ENCODE peak calls at places on chromosomes 3 and 15, in ten cellular contexts. One of them, this sample, is unnamed.

GRCh38 chr3:69368129-69368741 is 17.7 kb downstream of the FRMD4B start:
- DNase-seq in neural progenitor cell: no peak
- DNase-seq in foreskin fibroblast: no peak
- DNase-seq in mesothelial cell of epicardium: no peak
- DNase-seq in GM23338: peak
- DNase-seq in OCI-LY7: peak
- DNase-seq in stomach: no peak
- DNase-seq in progenitor cell of endocrine pancreas: no peak
- DNase-seq in testis: no peak
- DNase-seq in tibial nerve: no peak
- DNase-seq in this sample: no peak

GRCh38 chr3:178100881-178101280 is 435.4 kb upstream of the KCNMB2 start:
- DNase-seq in neural progenitor cell: no peak
- DNase-seq in foreskin fibroblast: no peak
- DNase-seq in mesothelial cell of epicardium: no peak
- DNase-seq in GM23338: no peak
- DNase-seq in OCI-LY7: no peak
- DNase-seq in stomach: no peak
- DNase-seq in progenitor cell of endocrine pancreas: no peak
- DNase-seq in testis: no peak
- DNase-seq in tibial nerve: no peak
- DNase-seq in this sample: no peak

GRCh38 chr3:29644261-29644660 is 363.4 kb downstream of the RBMS3 start:
- DNase-seq in neural progenitor cell: no peak
- DNase-seq in foreskin fibroblast: peak
- DNase-seq in mesothelial cell of epicardium: no peak
- DNase-seq in GM23338: no peak
- DNase-seq in OCI-LY7: no peak
- DNase-seq in stomach: no peak
- DNase-seq in progenitor cell of endocrine pancreas: no peak
- DNase-seq in testis: no peak
- DNase-seq in tibial nerve: no peak
- DNase-seq in this sample: no peak

GRCh38 chr3:31178467-31178866 is 284.0 kb upstream of the GADL1 start:
- DNase-seq in neural progenitor cell: no peak
- DNase-seq in foreskin fibroblast: no peak
- DNase-seq in mesothelial cell of epicardium: no peak
- DNase-seq in GM23338: no peak
- DNase-seq in OCI-LY7: no peak
- DNase-seq in stomach: no peak
- DNase-seq in progenitor cell of endocrine pancreas: no peak
- DNase-seq in testis: no peak
- DNase-seq in tibial nerve: no peak
- DNase-seq in this sample: no peak

GRCh38 chr15:48794697-48795134 is 16.2 kb downstream of the CEP152 start:
- DNase-seq in neural progenitor cell: no peak
- DNase-seq in foreskin fibroblast: no peak
- DNase-seq in mesothelial cell of epicardium: no peak
- DNase-seq in GM23338: no peak
- DNase-seq in OCI-LY7: no peak
- DNase-seq in stomach: no peak
- DNase-seq in progenitor cell of endocrine pancreas: no peak
- DNase-seq in testis: no peak
- DNase-seq in tibial nerve: no peak
- DNase-seq in this sample: no peak

GRCh38 chr3:128466840-128467541 is at the start of gene DNAJB8:
- DNase-seq in neural progenitor cell: no peak
- DNase-seq in foreskin fibroblast: no peak
- DNase-seq in mesothelial cell of epicardium: no peak
- DNase-seq in GM23338: no peak
- DNase-seq in OCI-LY7: no peak
- DNase-seq in stomach: no peak
- DNase-seq in progenitor cell of endocrine pancreas: no peak
- DNase-seq in testis: no peak
- DNase-seq in tibial nerve: no peak
- DNase-seq in this sample: no peak

GRCh38 chr15:39404767-39405173 is 176.1 kb upstream of the THBS1 start:
- DNase-seq in neural progenitor cell: no peak
- DNase-seq in foreskin fibroblast: peak
- DNase-seq in mesothelial cell of epicardium: no peak
- DNase-seq in GM23338: no peak
- DNase-seq in OCI-LY7: no peak
- DNase-seq in stomach: no peak
- DNase-seq in progenitor cell of endocrine pancreas: no peak
- DNase-seq in testis: no peak
- DNase-seq in tibial nerve: no peak
- DNase-seq in this sample: no peak

GRCh38 chr15:61556037-61556648 is 327.0 kb upstream of the RORA start:
- DNase-seq in neural progenitor cell: no peak
- DNase-seq in foreskin fibroblast: peak
- DNase-seq in mesothelial cell of epicardium: no peak
- DNase-seq in GM23338: no peak
- DNase-seq in OCI-LY7: no peak
- DNase-seq in stomach: no peak
- DNase-seq in progenitor cell of endocrine pancreas: no peak
- DNase-seq in testis: no peak
- DNase-seq in tibial nerve: no peak
- DNase-seq in this sample: no peak

GRCh38 chr3:71163216-71163918 is 420.2 kb downstream of the FOXP1 start:
- DNase-seq in neural progenitor cell: no peak
- DNase-seq in foreskin fibroblast: peak
- DNase-seq in mesothelial cell of epicardium: no peak
- DNase-seq in GM23338: no peak
- DNase-seq in OCI-LY7: no peak
- DNase-seq in stomach: peak
- DNase-seq in progenitor cell of endocrine pancreas: no peak
- DNase-seq in testis: no peak
- DNase-seq in tibial nerve: no peak
- DNase-seq in this sample: no peak

GRCh38 chr3:24464389-24464788 is 30.3 kb downstream of the THRB start:
- DNase-seq in neural progenitor cell: no peak
- DNase-seq in foreskin fibroblast: no peak
- DNase-seq in mesothelial cell of epicardium: no peak
- DNase-seq in GM23338: no peak
- DNase-seq in OCI-LY7: no peak
- DNase-seq in stomach: no peak
- DNase-seq in progenitor cell of endocrine pancreas: no peak
- DNase-seq in testis: no peak
- DNase-seq in tibial nerve: no peak
- DNase-seq in this sample: no peak

GRCh38 chr3:45510519-45510918 is 84.0 kb upstream of the LIMD1 start:
- DNase-seq in neural progenitor cell: no peak
- DNase-seq in foreskin fibroblast: no peak
- DNase-seq in mesothelial cell of epicardium: no peak
- DNase-seq in GM23338: no peak
- DNase-seq in OCI-LY7: no peak
- DNase-seq in stomach: no peak
- DNase-seq in progenitor cell of endocrine pancreas: no peak
- DNase-seq in testis: no peak
- DNase-seq in tibial nerve: no peak
- DNase-seq in this sample: no peak

GRCh38 chr15:33068531-33068990 is 126.0 kb downstream of the FMN1 start:
- DNase-seq in neural progenitor cell: peak
- DNase-seq in foreskin fibroblast: peak
- DNase-seq in mesothelial cell of epicardium: no peak
- DNase-seq in GM23338: peak
- DNase-seq in OCI-LY7: no peak
- DNase-seq in stomach: peak
- DNase-seq in progenitor cell of endocrine pancreas: no peak
- DNase-seq in testis: no peak
- DNase-seq in tibial nerve: no peak
- DNase-seq in this sample: peak

GRCh38 chr3:44499149-44499898 is 21.9 kb upstream of the ZNF445 start:
- DNase-seq in neural progenitor cell: no peak
- DNase-seq in foreskin fibroblast: no peak
- DNase-seq in mesothelial cell of epicardium: no peak
- DNase-seq in GM23338: no peak
- DNase-seq in OCI-LY7: no peak
- DNase-seq in stomach: no peak
- DNase-seq in progenitor cell of endocrine pancreas: no peak
- DNase-seq in testis: no peak
- DNase-seq in tibial nerve: no peak
- DNase-seq in this sample: no peak

GRCh38 chr15:62187425-62187824 is 22.3 kb upstream of the C2CD4B start:
- DNase-seq in neural progenitor cell: no peak
- DNase-seq in foreskin fibroblast: no peak
- DNase-seq in mesothelial cell of epicardium: no peak
- DNase-seq in GM23338: no peak
- DNase-seq in OCI-LY7: no peak
- DNase-seq in stomach: no peak
- DNase-seq in progenitor cell of endocrine pancreas: no peak
- DNase-seq in testis: no peak
- DNase-seq in tibial nerve: no peak
- DNase-seq in this sample: no peak

DNA sequence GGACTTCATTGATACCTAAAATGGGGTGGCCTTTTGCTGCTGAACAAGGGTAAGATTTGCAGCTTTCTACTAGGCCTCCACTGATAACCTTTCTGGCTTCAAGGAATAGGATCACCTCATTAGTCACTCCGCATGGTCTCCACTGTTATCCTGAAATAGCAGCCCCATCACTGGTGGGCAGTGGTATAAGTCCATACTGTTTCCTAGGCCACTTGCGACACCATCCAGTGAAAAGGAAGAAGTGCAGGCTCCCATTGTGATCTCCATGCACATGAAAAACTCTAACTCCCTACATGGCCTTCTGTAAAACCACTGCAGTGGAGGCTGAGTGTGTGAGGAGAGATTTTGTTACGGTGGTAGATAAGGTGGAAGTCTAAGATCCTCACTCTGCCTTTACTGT is 1455.9 kb downstream of the SI start:
- DNase-seq in neural progenitor cell: peak
- DNase-seq in foreskin fibroblast: no peak
- DNase-seq in mesothelial cell of epicardium: no peak
- DNase-seq in GM23338: peak
- DNase-seq in OCI-LY7: no peak
- DNase-seq in stomach: no peak
- DNase-seq in progenitor cell of endocrine pancreas: peak
- DNase-seq in testis: no peak
- DNase-seq in tibial nerve: no peak
- DNase-seq in this sample: no peak
- TF ChIP-seq CTCF in neural progenitor cell: peak
- TF ChIP-seq CTCF in foreskin fibroblast: no peak
- TF ChIP-seq CTCF in mesothelial cell of epicardium: peak
- TF ChIP-seq CTCF in GM23338: peak
- TF ChIP-seq CTCF in OCI-LY7: no peak
- TF ChIP-seq CTCF in stomach: no peak
- TF ChIP-seq CTCF in progenitor cell of endocrine pancreas: peak
- TF ChIP-seq CTCF in testis: no peak
- TF ChIP-seq CTCF in tibial nerve: no peak
- TF ChIP-seq CTCF in this sample: no peak

DNA sequence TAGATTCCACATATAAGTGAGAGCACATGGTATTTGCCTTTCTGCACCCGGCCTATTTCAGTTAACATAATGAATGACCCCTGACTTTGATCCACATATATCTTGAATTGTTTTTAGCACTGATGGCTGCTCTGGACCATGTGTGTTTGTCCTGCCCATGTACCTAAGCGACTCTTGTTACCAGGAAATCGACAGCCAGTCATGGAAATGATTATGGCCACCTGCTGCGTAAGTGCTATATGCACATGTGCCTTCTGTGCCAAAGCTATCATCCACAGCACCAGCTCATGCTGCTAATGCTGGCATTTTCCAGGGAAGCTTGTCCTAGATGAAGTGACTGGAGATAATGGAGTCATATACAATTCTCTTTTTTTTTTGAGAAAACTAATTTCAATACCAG is 103.7 kb downstream of the PEX5L start:
- DNase-seq in neural progenitor cell: no peak
- DNase-seq in foreskin fibroblast: no peak
- DNase-seq in mesothelial cell of epicardium: no peak
- DNase-seq in GM23338: no peak
- DNase-seq in OCI-LY7: no peak
- DNase-seq in stomach: no peak
- DNase-seq in progenitor cell of endocrine pancreas: no peak
- DNase-seq in testis: no peak
- DNase-seq in tibial nerve: no peak
- DNase-seq in this sample: no peak
- TF ChIP-seq CTCF in neural progenitor cell: no peak
- TF ChIP-seq CTCF in foreskin fibroblast: no peak
- TF ChIP-seq CTCF in mesothelial cell of epicardium: no peak
- TF ChIP-seq CTCF in GM23338: no peak
- TF ChIP-seq CTCF in OCI-LY7: no peak
- TF ChIP-seq CTCF in stomach: no peak
- TF ChIP-seq CTCF in progenitor cell of endocrine pancreas: no peak
- TF ChIP-seq CTCF in testis: no peak
- TF ChIP-seq CTCF in tibial nerve: no peak
- TF ChIP-seq CTCF in this sample: no peak

GRCh38 chr3:81516042-81516441 is 245.4 kb downstream of the GBE1 start:
- DNase-seq in neural progenitor cell: no peak
- DNase-seq in foreskin fibroblast: peak
- DNase-seq in mesothelial cell of epicardium: no peak
- DNase-seq in GM23338: no peak
- DNase-seq in OCI-LY7: no peak
- DNase-seq in stomach: no peak
- DNase-seq in progenitor cell of endocrine pancreas: no peak
- DNase-seq in testis: no peak
- DNase-seq in tibial nerve: no peak
- DNase-seq in this sample: no peak
- TF ChIP-seq CTCF in neural progenitor cell: no peak
- TF ChIP-seq CTCF in foreskin fibroblast: no peak
- TF ChIP-seq CTCF in mesothelial cell of epicardium: no peak
- TF ChIP-seq CTCF in GM23338: no peak
- TF ChIP-seq CTCF in OCI-LY7: no peak
- TF ChIP-seq CTCF in stomach: no peak
- TF ChIP-seq CTCF in progenitor cell of endocrine pancreas: no peak
- TF ChIP-seq CTCF in testis: no peak
- TF ChIP-seq CTCF in tibial nerve: no peak
- TF ChIP-seq CTCF in this sample: no peak

GRCh38 chr3:189334064-189334920 is 162.5 kb downstream of the TPRG1 start:
- DNase-seq in neural progenitor cell: no peak
- DNase-seq in foreskin fibroblast: no peak
- DNase-seq in mesothelial cell of epicardium: no peak
- DNase-seq in GM23338: no peak
- DNase-seq in OCI-LY7: no peak
- DNase-seq in stomach: no peak
- DNase-seq in progenitor cell of endocrine pancreas: no peak
- DNase-seq in testis: no peak
- DNase-seq in tibial nerve: no peak
- DNase-seq in this sample: no peak

GRCh38 chr3:189340680-189341460 is 169.1 kb downstream of the TPRG1 start:
- DNase-seq in neural progenitor cell: peak
- DNase-seq in foreskin fibroblast: no peak
- DNase-seq in mesothelial cell of epicardium: no peak
- DNase-seq in GM23338: peak
- DNase-seq in OCI-LY7: peak
- DNase-seq in stomach: no peak
- DNase-seq in progenitor cell of endocrine pancreas: no peak
- DNase-seq in testis: peak
- DNase-seq in tibial nerve: no peak
- DNase-seq in this sample: no peak

GRCh38 chr3:189338366-189338765 is 166.6 kb downstream of the TPRG1 start:
- DNase-seq in neural progenitor cell: no peak
- DNase-seq in foreskin fibroblast: no peak
- DNase-seq in mesothelial cell of epicardium: no peak
- DNase-seq in GM23338: no peak
- DNase-seq in OCI-LY7: no peak
- DNase-seq in stomach: no peak
- DNase-seq in progenitor cell of endocrine pancreas: no peak
- DNase-seq in testis: no peak
- DNase-seq in tibial nerve: no peak
- DNase-seq in this sample: no peak

GRCh38 chr3:189339996-189340395 is 168.2 kb downstream of the TPRG1 start:
- DNase-seq in neural progenitor cell: no peak
- DNase-seq in foreskin fibroblast: no peak
- DNase-seq in mesothelial cell of epicardium: no peak
- DNase-seq in GM23338: no peak
- DNase-seq in OCI-LY7: no peak
- DNase-seq in stomach: no peak
- DNase-seq in progenitor cell of endocrine pancreas: no peak
- DNase-seq in testis: no peak
- DNase-seq in tibial nerve: no peak
- DNase-seq in this sample: no peak

GRCh38 chr3:189337672-189338071 is 165.9 kb downstream of the TPRG1 start:
- DNase-seq in neural progenitor cell: no peak
- DNase-seq in foreskin fibroblast: no peak
- DNase-seq in mesothelial cell of epicardium: no peak
- DNase-seq in GM23338: peak
- DNase-seq in OCI-LY7: no peak
- DNase-seq in stomach: no peak
- DNase-seq in progenitor cell of endocrine pancreas: no peak
- DNase-seq in testis: no peak
- DNase-seq in tibial nerve: no peak
- DNase-seq in this sample: no peak
- TF ChIP-seq CTCF in neural progenitor cell: no peak
- TF ChIP-seq CTCF in foreskin fibroblast: no peak
- TF ChIP-seq CTCF in mesothelial cell of epicardium: no peak
- TF ChIP-seq CTCF in GM23338: peak
- TF ChIP-seq CTCF in OCI-LY7: no peak
- TF ChIP-seq CTCF in stomach: no peak
- TF ChIP-seq CTCF in progenitor cell of endocrine pancreas: no peak
- TF ChIP-seq CTCF in testis: no peak
- TF ChIP-seq CTCF in tibial nerve: no peak
- TF ChIP-seq CTCF in this sample: no peak

This sample was measured in thyroid gland.